ENCODE peak calls at places on chromosomes 12 and 14, in seven cellular contexts. E is A549, V is Peyer's patch, G is prostate gland, J is tibial nerve, P is IMR-90, W is adrenal gland. S is an unnamed sample. For H3K4me1, the result is how much of the 10 kb centered on the place peaks cover.

GRCh38 chr12:27970981-27971489 is 1.5 kb downstream of the PTHLH start:
- DNase-seq in E (no peak), V (no peak), G (no peak), J (no peak), P (no peak), W (no peak), S (peak)

GRCh38 chr12:59874781-59875180 is 279.0 kb downstream of the SLC16A7 start:
- DNase-seq in E (no peak), V (no peak), G (no peak), J (no peak), P (peak), W (no peak), S (no peak)

GRCh38 chr14:64723691-64724577 is 19.7 kb downstream of the PLEKHG3 start:
- DNase-seq in E (no peak), V (peak), G (no peak), J (no peak), P (no peak), W (no peak), S (peak)

GRCh38 chr12:18965210-18965609 is 164.3 kb upstream of the PLEKHA5 start:
- DNase-seq in E (no peak), V (no peak), G (no peak), J (no peak), P (no peak), W (no peak), S (no peak)

GRCh38 chr12:48536602-48537001 is 11.2 kb downstream of the OR8S1 start:
- DNase-seq in E (no peak), V (no peak), G (no peak), J (no peak), P (no peak), W (no peak), S (no peak)

GRCh38 chr12:47746523-47746922 is 12.2 kb downstream of the RAPGEF3 start:
- DNase-seq in E (no peak), V (no peak), G (no peak), J (no peak), P (no peak), W (no peak), S (no peak)

GRCh38 chr12:84134797-84135366 is 777.7 kb downstream of the SLC6A15 start:
- DNase-seq in E (no peak), V (no peak), G (no peak), J (no peak), P (peak), W (no peak), S (no peak)

GRCh38 chr12:19739195-19739776 is 300.0 kb downstream of the AEBP2 start:
- DNase-seq in E (peak), V (peak), G (peak), J (no peak), P (peak), W (no peak), S (peak)

GRCh38 chr14:49861581-49861922 is 9.0 kb upstream of the NEMF start:
- DNase-seq in E (peak), V (peak), G (peak), J (peak), P (peak), W (peak), S (peak)

GRCh38 chr12:460301-461230 is 827 bp downstream of the B4GALNT3 start:
- DNase-seq in E (no peak), V (peak), G (peak), J (no peak), P (no peak), W (peak), S (peak)

GRCh38 chr12:57462307-57463253 is 3.0 kb downstream of the GLI1 start:
- DNase-seq in E (peak), V (peak), G (peak), J (peak), P (peak), W (peak), S (peak)

GRCh38 chr12:41932028-41932427 is 212.6 kb downstream of the GXYLT1 start:
- DNase-seq in E (no peak), V (no peak), G (no peak), J (no peak), P (no peak), W (no peak), S (no peak)
- TF ChIP-seq CTCF in E (no peak), V (no peak), G (no peak), J (no peak), P (no peak), W (no peak), S (no peak)

GRCh38 chr14:77099425-77100167 is 1.5 kb downstream of the CIPC start:
- DNase-seq in E (no peak), V (no peak), G (peak), J (no peak), P (peak), W (peak), S (no peak)

GRCh38 chr14:77100961-77101360 is 2.9 kb downstream of the CIPC start:
- DNase-seq in E (no peak), V (no peak), G (no peak), J (no peak), P (peak), W (no peak), S (no peak)

GRCh38 chr14:77097006-77097688 is 911 bp upstream of the CIPC start:
- DNase-seq in E (no peak), V (no peak), G (no peak), J (no peak), P (peak), W (no peak), S (no peak)

GRCh38 chr14:77098470-77099353 is 654 bp downstream of the CIPC start:
- DNase-seq in E (peak), V (peak), G (peak), J (peak), P (no peak), W (peak), S (peak)

DNA sequence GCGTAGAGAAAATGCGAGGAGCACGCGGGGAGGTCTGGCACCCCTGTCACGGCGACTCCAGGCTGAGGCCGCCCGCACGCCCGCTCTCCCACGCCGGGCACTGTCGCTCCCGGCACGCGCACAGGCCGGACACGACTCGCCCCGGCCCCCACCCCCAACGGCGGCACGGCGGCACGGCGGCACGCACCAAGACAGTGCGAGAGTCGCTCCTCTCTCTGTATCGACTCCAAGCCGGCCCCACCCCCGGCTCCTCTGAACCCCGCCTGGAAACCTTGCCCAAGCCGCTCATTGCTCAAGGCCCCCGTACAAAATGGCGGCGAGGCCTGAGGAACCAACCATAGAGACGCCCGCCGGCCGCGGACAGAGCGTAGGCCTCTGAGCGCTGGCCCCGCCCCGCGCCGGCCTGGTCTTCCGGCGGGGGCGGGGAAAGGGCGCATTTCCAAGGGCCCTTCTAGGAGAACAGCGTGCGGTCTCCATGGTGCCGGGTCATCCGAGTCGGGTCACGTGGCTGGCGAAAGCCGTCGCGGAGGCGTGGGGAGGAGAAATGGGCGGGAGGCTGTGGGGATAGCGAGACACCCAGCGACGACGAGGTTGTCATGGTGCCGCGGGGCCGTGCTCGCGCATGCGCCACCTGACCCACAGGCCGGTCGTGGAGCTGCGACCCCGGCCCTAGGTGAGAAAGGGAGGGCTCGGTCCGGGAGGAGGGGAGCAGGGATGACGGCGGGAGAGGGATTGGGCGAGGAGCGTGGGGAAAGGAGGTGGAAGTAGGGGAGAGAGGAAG is at the start of gene CIPC:
- DNase-seq in E (peak), V (peak), G (peak), J (peak), P (peak), W (peak), S (peak)
- H3K4me1 ChIP-seq in E (under half), V (under half), G (under half), J (under half), P (under half), W (under half), S (under half)

DNA sequence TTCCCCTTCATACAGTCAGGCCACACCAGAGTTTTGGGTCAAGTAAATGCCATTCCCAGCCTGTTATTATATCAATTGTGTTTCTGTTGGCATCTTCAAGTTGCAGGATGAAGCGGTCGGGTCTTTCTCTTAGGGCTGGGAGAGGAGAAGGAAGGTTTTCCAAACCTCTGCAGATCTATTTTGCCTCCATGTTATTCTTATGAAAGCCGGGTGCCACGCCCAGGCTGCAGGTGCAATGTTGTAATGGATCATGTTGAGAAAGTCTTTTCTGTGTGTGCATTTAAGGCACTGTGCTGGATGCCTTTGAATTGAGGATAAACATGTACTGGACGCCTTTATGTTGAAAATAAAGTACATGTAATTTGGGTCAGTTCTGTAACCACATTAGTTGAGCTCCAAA is 164.4 kb upstream of the HIF1A start:
- DNase-seq in E (no peak), V (no peak), G (no peak), J (no peak), P (no peak), W (no peak), S (no peak)
- TF ChIP-seq POLR2A in E (no peak), V (no peak), G (no peak), J (no peak), P (no peak), W (no peak), S (no peak)

DNA sequence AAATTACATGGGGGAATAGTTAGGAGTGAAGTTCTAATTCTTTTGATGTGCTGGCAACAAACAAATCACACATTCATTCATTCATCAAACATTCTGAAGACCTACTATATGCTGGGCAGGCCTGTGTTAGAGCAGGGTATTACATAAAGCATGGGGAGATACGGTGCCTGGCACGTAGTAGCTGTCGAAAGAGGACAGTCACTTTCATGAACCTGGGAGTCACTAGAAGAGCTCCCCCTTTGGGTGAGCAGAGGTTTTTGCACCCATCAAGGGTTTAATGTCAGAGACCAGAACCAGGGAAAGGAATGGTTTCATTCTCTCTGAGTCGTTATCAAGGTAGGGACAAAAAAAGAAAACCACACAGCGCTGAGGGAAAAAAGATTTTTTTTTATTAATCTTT is 10.0 kb downstream of the LHX5 start:
- DNase-seq in E (peak), V (no peak), G (no peak), J (no peak), P (no peak), W (no peak), S (no peak)
- TF ChIP-seq CTCF in E (peak), V (no peak), G (no peak), J (no peak), P (peak), W (no peak), S (no peak)

DNA sequence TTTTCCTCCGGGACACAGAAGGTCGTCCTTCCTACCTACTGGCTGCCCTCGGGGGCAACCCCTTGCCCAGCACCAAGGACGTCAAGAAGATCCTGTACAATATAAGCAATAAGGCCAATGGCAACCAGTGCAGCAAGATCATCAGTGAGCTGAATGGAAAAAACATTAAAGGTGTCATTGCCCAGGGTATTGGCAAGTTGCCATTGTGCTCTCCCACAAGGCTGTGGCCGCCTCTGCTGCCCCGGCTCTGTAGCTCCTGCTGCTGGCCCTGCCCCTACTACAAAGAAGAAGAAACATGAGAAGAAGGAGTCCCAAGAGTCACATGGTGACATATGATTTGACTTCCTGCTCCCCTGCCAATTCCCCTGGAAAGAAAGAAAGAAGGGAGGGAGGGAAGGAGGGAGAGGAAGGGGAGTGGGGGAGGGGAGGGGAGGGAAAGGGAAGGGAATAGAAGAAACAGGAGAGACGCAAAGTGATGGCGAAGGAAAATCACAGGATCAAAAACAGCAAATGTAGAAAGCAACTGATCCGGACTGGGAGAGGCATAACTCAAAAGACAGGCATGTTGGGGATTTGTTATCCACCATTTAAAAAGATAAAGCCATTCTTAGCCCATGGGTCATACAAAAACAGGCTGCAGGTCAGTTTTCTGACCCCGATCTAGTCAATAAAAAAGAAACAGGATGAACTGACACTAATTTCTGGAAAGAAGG is 61.3 kb upstream of the RESF1 start:
- DNase-seq in E (no peak), V (peak), G (no peak), J (no peak), P (no peak), W (peak), S (peak)
- H3K4me1 ChIP-seq in E (under half), V (under half), G (under half), J (under half), P (under half), W (under half), S (under half)

GRCh38 chr14:67694791-67695393 is 672 bp downstream of the RDH11 start:
- DNase-seq in E (peak), V (peak), G (peak), J (no peak), P (peak), W (peak), S (peak)

GRCh38 chr14:67698179-67698578 is 2.6 kb upstream of the RDH11 start:
- DNase-seq in E (no peak), V (no peak), G (no peak), J (no peak), P (no peak), W (no peak), S (no peak)

GRCh38 chr14:67690011-67690410 is 5.6 kb downstream of the RDH11 start:
- DNase-seq in E (no peak), V (no peak), G (no peak), J (no peak), P (no peak), W (no peak), S (no peak)

GRCh38 chr14:67697006-67697405 is 1.4 kb upstream of the RDH11 start:
- DNase-seq in E (no peak), V (no peak), G (no peak), J (no peak), P (no peak), W (no peak), S (no peak)

GRCh38 chr14:67695394-67695949 is at the start of gene RDH11:
- DNase-seq in E (peak), V (peak), G (peak), J (peak), P (peak), W (peak), S (peak)
- TF ChIP-seq POLR2A in E (peak), V (peak), G (peak), J (peak), P (peak), W (peak), S (peak)

DNA sequence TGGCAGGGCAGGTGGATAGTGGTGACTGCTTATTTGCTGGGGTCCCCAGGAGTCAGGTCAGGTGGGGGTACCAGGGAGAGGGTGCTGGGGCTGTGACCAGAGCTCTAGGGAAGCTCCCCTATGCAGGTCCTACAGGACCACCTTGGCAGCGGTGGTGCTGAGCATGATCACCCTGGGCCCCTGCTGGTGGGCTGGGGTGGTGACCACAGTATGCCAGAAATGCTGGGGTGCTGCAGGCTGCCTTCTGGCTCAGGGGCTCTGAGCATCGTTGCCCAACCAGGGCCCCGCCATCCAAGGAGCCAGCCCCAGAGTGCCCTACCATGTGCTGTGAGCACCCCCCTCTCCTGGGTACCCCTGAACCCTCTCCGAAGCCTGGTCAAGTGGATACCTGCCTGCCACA is 17.5 kb upstream of the NUDT14 start:
- DNase-seq in E (peak), V (no peak), G (no peak), J (no peak), P (no peak), W (no peak), S (no peak)
- TF ChIP-seq CTCF in E (no peak), V (no peak), G (no peak), J (no peak), P (no peak), W (no peak), S (no peak)

DNA sequence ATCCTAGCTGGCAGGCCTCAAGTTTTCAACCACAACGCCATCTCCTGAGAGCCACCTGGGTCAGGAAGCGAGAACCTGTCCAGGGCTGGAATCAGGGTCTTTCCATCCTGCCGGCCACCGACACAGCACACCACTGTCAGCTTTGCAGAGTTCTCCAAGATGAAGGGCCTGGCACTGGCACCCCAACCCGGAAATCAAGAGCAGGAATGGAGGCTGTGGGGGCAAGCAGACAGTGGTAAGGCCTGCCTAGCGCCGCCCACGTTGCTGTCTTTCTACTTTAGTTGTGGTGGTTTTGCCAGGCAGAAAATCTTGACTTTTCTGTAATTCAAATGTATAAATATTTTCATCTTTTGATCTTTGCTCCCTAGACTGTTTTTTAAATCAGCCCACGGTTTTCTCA is 90.7 kb downstream of the ITPK1 start:
- DNase-seq in E (no peak), V (no peak), G (no peak), J (no peak), P (no peak), W (no peak), S (no peak)
- H3K4me1 ChIP-seq in E (under half), V (under half), G (under half), J (under half), P (under half), W (under half), S (under half)

DNA sequence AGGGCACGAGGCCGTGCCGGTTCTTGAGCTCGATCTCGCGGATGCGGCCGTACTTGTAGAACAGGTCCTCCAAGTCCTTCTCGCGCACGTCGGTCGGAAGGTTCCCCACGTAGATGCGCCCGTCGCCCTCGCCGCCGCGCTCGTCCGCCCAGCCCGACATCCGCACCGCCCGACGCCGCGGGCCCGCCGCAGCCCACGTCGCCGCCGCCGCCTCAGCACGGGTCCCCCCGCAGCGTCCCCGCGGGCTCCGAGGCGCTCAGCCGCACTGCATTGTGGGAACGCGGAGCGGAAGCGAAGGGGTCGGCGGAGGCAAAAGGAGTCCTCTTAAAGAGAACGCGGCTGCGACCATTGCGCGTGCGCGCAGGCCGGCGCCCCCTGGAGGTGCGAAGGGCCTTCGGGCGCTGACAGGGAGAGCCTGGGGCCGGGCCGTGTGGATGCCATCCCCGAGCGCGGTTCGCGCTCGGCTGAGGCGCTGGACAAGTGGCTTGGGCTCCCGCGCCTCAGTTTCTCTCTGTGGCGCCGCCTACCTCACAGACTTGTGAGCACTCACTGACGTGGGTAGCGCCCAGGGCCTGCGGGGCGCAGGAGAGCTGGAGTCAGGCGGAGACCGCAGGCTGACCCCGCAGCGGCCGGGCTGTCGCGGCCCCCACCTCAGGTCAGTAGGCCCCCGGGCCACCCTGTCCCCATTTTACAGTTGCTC is at the start of gene SRSF9:
- DNase-seq in E (peak), V (peak), G (peak), J (peak), P (peak), W (peak), S (peak)
- TF ChIP-seq POLR2A in E (peak), V (peak), G (peak), J (peak), P (peak), W (peak), S (peak)